ENCODE peak calls at places on chromosomes 4 and X, in four cellular contexts. One of them, this sample, is unnamed.

GRCh38 chr4:108449139-108449538 is 171.2 kb upstream of the RPL34 start:
- DNase-seq in HepG2: no peak
- DNase-seq in GM12891: no peak
- DNase-seq in SK-N-SH: no peak
- DNase-seq in this sample: no peak

GRCh38 chr4:82652062-82652461 is 90.3 kb upstream of the TMEM150C start:
- DNase-seq in GM12891: no peak
- DNase-seq in HepG2: no peak
- DNase-seq in SK-N-SH: no peak
- DNase-seq in this sample: no peak

GRCh38 chrX:140661657-140662056 is 47.9 kb upstream of the LINC00632 start:
- DNase-seq in SK-N-SH: no peak
- DNase-seq in GM12891: no peak
- DNase-seq in HepG2: no peak
- DNase-seq in this sample: no peak

GRCh38 chr4:150082241-150082640 is 4.0 kb downstream of the DCLK2 start:
- DNase-seq in SK-N-SH: no peak
- DNase-seq in HepG2: no peak
- DNase-seq in GM12891: peak; percentile 31
- DNase-seq in this sample: no peak

GRCh38 chr4:149823770-149824221 is 8.2 kb upstream of the IQCM start:
- DNase-seq in SK-N-SH: no peak
- DNase-seq in GM12891: no peak
- DNase-seq in HepG2: no peak
- DNase-seq in this sample: no peak

GRCh38 chr4:145056325-145057130 is 41.5 kb downstream of the ANAPC10 start:
- DNase-seq in SK-N-SH: no peak
- DNase-seq in GM12891: no peak
- DNase-seq in HepG2: no peak
- DNase-seq in this sample: no peak

GRCh38 chrX:10636337-10636736 is 16.0 kb upstream of the MID1 start:
- DNase-seq in GM12891: no peak
- DNase-seq in HepG2: no peak
- DNase-seq in SK-N-SH: peak; percentile 39
- DNase-seq in this sample: no peak

GRCh38 chr4:145531193-145531592 is 49.5 kb downstream of the SMAD1 start:
- DNase-seq in HepG2: no peak
- DNase-seq in GM12891: no peak
- DNase-seq in SK-N-SH: peak; percentile 36
- DNase-seq in this sample: no peak

GRCh38 chr4:155197757-155198156 is 10.7 kb upstream of the NPY2R start:
- DNase-seq in SK-N-SH: no peak
- DNase-seq in HepG2: no peak
- DNase-seq in GM12891: no peak
- DNase-seq in this sample: no peak

GRCh38 chr4:108821056-108821925 is 58.4 kb upstream of the ETNPPL start:
- DNase-seq in GM12891: no peak
- DNase-seq in SK-N-SH: no peak
- DNase-seq in HepG2: no peak
- DNase-seq in this sample: no peak

GRCh38 chr4:8215001-8215427 is 15.9 kb downstream of the SH3TC1 start:
- DNase-seq in HepG2: no peak
- DNase-seq in SK-N-SH: no peak
- DNase-seq in GM12891: no peak
- DNase-seq in this sample: no peak

GRCh38 chrX:154051210-154051810 is 31.6 kb upstream of the IRAK1 start:
- DNase-seq in GM12891: no peak
- DNase-seq in SK-N-SH: peak; percentile 70
- DNase-seq in HepG2: peak; percentile 45
- DNase-seq in this sample: peak; percentile 59

GRCh38 chr4:146522098-146522861 is 540 bp upstream of the SLC10A7 start:
- DNase-seq in SK-N-SH: peak; percentile 91
- DNase-seq in HepG2: peak; percentile 63
- DNase-seq in GM12891: peak; percentile 82
- DNase-seq in this sample: peak; percentile 85

GRCh38 chr4:64361399-64361740 is 47.9 kb downstream of the TECRL start:
- DNase-seq in HepG2: no peak
- DNase-seq in GM12891: no peak
- DNase-seq in SK-N-SH: no peak
- DNase-seq in this sample: no peak

GRCh38 chrX:56812515-56813105 is 83.6 kb downstream of the NBDY start:
- DNase-seq in SK-N-SH: no peak
- DNase-seq in GM12891: no peak
- DNase-seq in HepG2: no peak
- DNase-seq in this sample: no peak

GRCh38 chrX:45715787-45716186 is 515.1 kb upstream of the DIPK2B start:
- DNase-seq in GM12891: no peak
- DNase-seq in SK-N-SH: no peak
- DNase-seq in HepG2: no peak
- DNase-seq in this sample: no peak

GRCh38 chr4:109703664-109704351 is 563 bp upstream of the CASP6 start:
- DNase-seq in SK-N-SH: no peak
- DNase-seq in HepG2: no peak
- DNase-seq in GM12891: no peak
- DNase-seq in this sample: no peak

GRCh38 chr4:27568952-27569319 is 708.3 kb downstream of the STIM2 start:
- DNase-seq in SK-N-SH: no peak
- DNase-seq in HepG2: no peak
- DNase-seq in GM12891: no peak
- DNase-seq in this sample: no peak

DNA sequence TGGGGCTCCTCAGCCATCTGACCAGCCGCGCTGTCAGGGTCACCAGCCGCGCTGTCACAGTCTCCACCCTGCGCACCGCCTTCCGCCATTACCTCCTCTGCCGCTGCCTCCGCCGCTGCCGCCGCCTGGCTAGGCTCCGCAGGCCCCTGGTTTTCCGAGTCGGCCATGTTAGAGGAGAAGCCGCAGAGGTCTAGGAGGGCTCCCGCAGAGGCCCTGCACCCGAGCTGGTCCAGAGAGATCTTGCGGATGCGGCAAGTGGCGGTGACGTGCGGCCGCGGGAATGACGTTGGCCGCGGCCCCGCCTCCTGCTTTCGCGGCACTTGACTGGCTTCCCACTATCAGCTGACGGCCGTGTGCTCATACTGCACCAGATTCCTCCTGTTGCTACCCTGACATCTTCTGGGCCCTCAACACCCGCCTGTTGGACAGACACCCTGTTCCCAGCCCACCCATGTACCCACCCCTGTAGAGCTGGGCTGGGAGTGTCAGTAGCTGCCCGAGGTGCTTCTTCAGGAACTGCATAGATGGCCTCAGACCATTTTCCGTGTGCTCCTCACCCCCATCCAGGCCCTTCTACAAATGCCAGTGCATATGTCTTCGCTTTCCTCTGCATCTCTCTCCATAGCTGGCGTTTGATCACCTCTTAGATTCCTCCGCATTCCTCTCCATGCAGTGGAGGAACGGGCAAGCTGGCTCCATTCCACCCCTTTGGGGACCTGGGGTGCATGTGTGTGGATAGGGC is at the start of gene NAP1L5:
- DNase-seq in GM12891: peak; percentile 32
- DNase-seq in SK-N-SH: peak; percentile 76
- DNase-seq in HepG2: no peak
- DNase-seq in this sample: peak; percentile 29
- TF ChIP-seq POLR2AphosphoS5 in GM12891: no peak
- TF ChIP-seq POLR2AphosphoS5 in SK-N-SH: no peak
- TF ChIP-seq POLR2AphosphoS5 in HepG2: no peak
- TF ChIP-seq POLR2AphosphoS5 in this sample: no peak

GRCh38 chr4:74037076-74037475 is 1.4 kb downstream of the CXCL3 start:
- DNase-seq in GM12891: no peak
- DNase-seq in SK-N-SH: no peak
- DNase-seq in HepG2: no peak
- DNase-seq in this sample: no peak
- TF ChIP-seq TAF1 in GM12891: no peak
- TF ChIP-seq TAF1 in SK-N-SH: no peak
- TF ChIP-seq TAF1 in HepG2: no peak
- TF ChIP-seq TAF1 in this sample: no peak

GRCh38 chr4:47410271-47410670 is 53.2 kb downstream of the COMMD8 start:
- DNase-seq in SK-N-SH: no peak
- DNase-seq in HepG2: no peak
- DNase-seq in GM12891: no peak
- DNase-seq in this sample: no peak

GRCh38 chr4:47406408-47406807 is 57.1 kb downstream of the COMMD8 start:
- DNase-seq in HepG2: no peak
- DNase-seq in SK-N-SH: no peak
- DNase-seq in GM12891: no peak
- DNase-seq in this sample: no peak
- TF ChIP-seq POLR2AphosphoS5 in HepG2: no peak
- TF ChIP-seq POLR2AphosphoS5 in SK-N-SH: no peak
- TF ChIP-seq POLR2AphosphoS5 in GM12891: no peak
- TF ChIP-seq POLR2AphosphoS5 in this sample: no peak

DNA sequence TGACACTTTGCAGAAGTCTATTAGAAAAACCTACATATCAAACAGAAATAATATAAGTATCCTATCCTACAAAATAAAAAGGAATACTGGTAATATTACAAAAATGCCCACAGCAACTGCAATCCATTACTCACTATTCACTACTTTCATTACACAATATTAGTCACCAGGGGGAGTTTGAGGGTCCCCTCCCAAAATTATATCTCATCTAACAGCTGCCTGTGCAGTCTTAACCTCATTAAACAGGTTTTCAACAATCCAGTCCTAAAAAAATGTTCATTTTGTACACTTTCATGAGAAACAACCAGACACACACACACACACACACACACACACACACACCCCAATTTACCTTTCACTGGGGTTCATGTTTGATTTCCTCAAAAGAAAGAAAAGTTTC is 2.9 kb downstream of the CLOCK start:
- DNase-seq in GM12891: no peak
- DNase-seq in HepG2: no peak
- DNase-seq in SK-N-SH: peak; percentile 23
- DNase-seq in this sample: no peak
- TF ChIP-seq TAF1 in GM12891: no peak
- TF ChIP-seq TAF1 in HepG2: no peak
- TF ChIP-seq TAF1 in SK-N-SH: no peak
- TF ChIP-seq TAF1 in this sample: no peak

DNA sequence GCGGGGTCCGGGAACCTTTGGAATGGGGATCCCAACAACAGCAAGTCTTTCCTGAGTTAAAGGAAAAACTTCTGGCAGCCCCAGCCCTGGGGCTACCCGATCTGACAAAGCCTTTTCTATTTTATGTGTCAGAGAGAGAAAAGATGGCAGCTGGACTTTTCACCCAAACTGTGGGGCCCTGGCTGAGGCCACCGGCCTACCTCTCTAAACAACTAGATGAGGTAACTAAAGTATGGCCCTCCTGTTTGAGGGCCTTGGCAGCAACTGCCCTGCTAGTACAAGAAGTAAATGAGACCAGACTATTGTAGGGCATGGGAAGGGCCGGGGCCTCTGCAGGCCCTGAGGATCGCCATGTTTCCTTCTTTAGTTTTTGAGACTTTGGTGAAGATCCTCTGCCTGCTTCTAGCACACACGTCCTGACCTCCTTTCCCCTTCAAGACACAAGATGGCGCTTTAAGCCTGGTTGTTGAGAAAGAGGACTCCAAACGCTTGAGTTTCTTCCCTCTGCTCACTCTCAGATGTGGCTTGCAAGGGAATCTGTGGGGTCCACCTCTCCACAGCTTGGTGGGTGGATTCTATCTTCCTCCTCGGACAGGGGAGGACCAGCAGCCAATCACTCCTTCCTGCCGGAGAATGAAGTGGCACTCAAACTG is 18.5 kb upstream of the DRD5 start:
- DNase-seq in GM12891: peak; percentile 29
- DNase-seq in SK-N-SH: peak; percentile 59
- DNase-seq in HepG2: peak; percentile 71
- DNase-seq in this sample: peak; percentile 29
- TF ChIP-seq POLR2AphosphoS5 in GM12891: no peak
- TF ChIP-seq POLR2AphosphoS5 in SK-N-SH: no peak
- TF ChIP-seq POLR2AphosphoS5 in HepG2: no peak
- TF ChIP-seq POLR2AphosphoS5 in this sample: no peak

GRCh38 chrX:71128166-71128833 is 9.9 kb downstream of the MED12 start:
- DNase-seq in HepG2: no peak
- DNase-seq in GM12891: no peak
- DNase-seq in SK-N-SH: no peak
- DNase-seq in this sample: no peak

GRCh38 chrX:71131510-71131909 is 13.1 kb downstream of the MED12 start:
- DNase-seq in HepG2: no peak
- DNase-seq in SK-N-SH: no peak
- DNase-seq in GM12891: no peak
- DNase-seq in this sample: no peak

GRCh38 chrX:71128915-71129765 is 10.7 kb downstream of the MED12 start:
- DNase-seq in GM12891: no peak
- DNase-seq in HepG2: peak; percentile 35
- DNase-seq in SK-N-SH: peak; percentile 79
- DNase-seq in this sample: peak; percentile 50
- TF ChIP-seq TAF1 in GM12891: no peak
- TF ChIP-seq TAF1 in HepG2: no peak
- TF ChIP-seq TAF1 in SK-N-SH: no peak
- TF ChIP-seq TAF1 in this sample: no peak

DNA sequence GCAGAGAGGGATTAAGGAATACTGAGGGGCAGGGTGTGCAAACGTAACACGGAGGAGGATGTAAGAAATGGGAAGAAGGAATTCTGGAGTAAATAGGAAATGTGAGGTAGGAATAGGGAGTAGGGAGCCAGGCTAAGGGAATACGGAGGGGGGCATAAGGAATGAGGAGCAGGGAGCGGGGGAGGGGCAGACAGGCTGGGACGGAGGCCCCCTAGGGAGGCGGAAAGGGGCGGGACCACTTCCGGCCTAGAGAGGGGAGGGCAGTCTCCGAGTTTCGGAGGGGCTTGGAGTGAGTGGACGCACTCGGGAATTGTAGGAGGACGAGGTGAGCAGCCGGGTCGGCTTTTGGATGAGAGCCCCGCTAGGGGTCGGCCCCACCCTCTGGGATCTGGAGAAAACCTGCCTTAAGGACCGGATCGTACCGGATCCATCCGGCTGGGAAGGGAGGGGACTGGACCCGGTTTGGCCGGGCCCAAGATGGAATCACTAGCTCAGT is 612 bp downstream of the MAGED2 start:
- DNase-seq in SK-N-SH: peak; percentile 76
- DNase-seq in GM12891: peak; percentile 25
- DNase-seq in HepG2: peak; percentile 2
- DNase-seq in this sample: no peak
- TF ChIP-seq POLR2AphosphoS5 in SK-N-SH: no peak
- TF ChIP-seq POLR2AphosphoS5 in GM12891: no peak
- TF ChIP-seq POLR2AphosphoS5 in HepG2: no peak
- TF ChIP-seq POLR2AphosphoS5 in this sample: no peak

GRCh38 chrX:103215768-103216085 is 819 bp downstream of the BEX4 start:
- DNase-seq in HepG2: no peak
- DNase-seq in GM12891: peak; percentile 7
- DNase-seq in SK-N-SH: peak; percentile 80
- DNase-seq in this sample: no peak
- TF ChIP-seq TAF1 in HepG2: no peak
- TF ChIP-seq TAF1 in GM12891: no peak
- TF ChIP-seq TAF1 in SK-N-SH: peak; percentile 1
- TF ChIP-seq TAF1 in this sample: no peak

GRCh38 chr4:172256820-172257219 is 443.6 kb downstream of the GALNTL6 start:
- DNase-seq in HepG2: no peak
- DNase-seq in SK-N-SH: no peak
- DNase-seq in GM12891: no peak
- DNase-seq in this sample: no peak
- TF ChIP-seq POLR2AphosphoS5 in HepG2: no peak
- TF ChIP-seq POLR2AphosphoS5 in SK-N-SH: no peak
- TF ChIP-seq POLR2AphosphoS5 in GM12891: no peak
- TF ChIP-seq POLR2AphosphoS5 in this sample: no peak

This sample was measured in GM12892.